ENCODE peak calls at places on chromosomes 5 and 9, in nine cellular contexts. G is body of pancreas, Z is fibroblast of mammary gland, E is H9, C is left lung, U is tibial artery, Q is foreskin fibroblast, F is stomach, O is progenitor cell of endocrine pancreas. K is an unnamed sample.

GRCh38 chr9:82736126-82736525 is 326.8 kb downstream of the RASEF start:
- DNase-seq in U (no peak), O (no peak), E (no peak), G (no peak), F (no peak), Q (no peak), C (no peak), Z (no peak), K (no peak)

GRCh38 chr9:79224672-79225433 is 346.9 kb upstream of the TLE4 start:
- DNase-seq in Q (peak; percentile 91), C (no peak), F (no peak), O (no peak), G (no peak), Z (peak; percentile 89), E (no peak), U (no peak), K (no peak)

GRCh38 chr5:116947691-116948528 is 373.3 kb upstream of the SEMA6A start:
- DNase-seq in U (no peak), F (peak; percentile 80), C (no peak), G (peak; percentile 69), Q (no peak), Z (peak; percentile 14), E (peak; percentile 96), O (no peak), K (peak; percentile 56)

GRCh38 chr9:34547960-34548603 is 25.3 kb upstream of the ENHO start:
- DNase-seq in Q (peak; percentile 65), C (no peak), Z (peak; percentile 47), E (peak; percentile 83), F (peak; percentile 70), O (peak; percentile 71), G (peak; percentile 87), U (peak; percentile 81), K (peak; percentile 72)

GRCh38 chr9:114006155-114006550 is 71.9 kb downstream of the AMBP start:
- DNase-seq in E (peak; percentile 5), C (no peak), Z (no peak), O (peak; percentile 2), U (peak; percentile 51), F (no peak), Q (no peak), G (no peak), K (no peak)

GRCh38 chr5:16546712-16547111 is 70.1 kb downstream of the RETREG1 start:
- DNase-seq in Q (no peak), F (no peak), O (no peak), C (no peak), U (no peak), Z (no peak), G (no peak), E (no peak), K (no peak)

GRCh38 chr5:73464016-73464745 is 15.6 kb upstream of the FOXD1 start:
- DNase-seq in C (no peak), O (no peak), F (no peak), Z (peak; percentile 33), E (no peak), G (no peak), U (no peak), Q (peak; percentile 30), K (no peak)

GRCh38 chr5:151642472-151643140 is 44.1 kb downstream of the SPARC start:
- DNase-seq in C (no peak), Z (no peak), F (no peak), Q (no peak), E (no peak), O (no peak), G (no peak), U (no peak), K (peak; percentile 55)

GRCh38 chr5:669111-669841 is 23.9 kb downstream of the TPPP start:
- DNase-seq in Q (no peak), C (peak; percentile 78), F (peak; percentile 50), U (peak; percentile 62), E (peak; percentile 73), G (no peak), O (no peak), Z (no peak), K (peak; percentile 44)

GRCh38 chr5:40666657-40667056 is 13.1 kb upstream of the PTGER4 start:
- DNase-seq in C (no peak), E (no peak), O (no peak), G (no peak), U (no peak), F (no peak), Z (no peak), Q (no peak), K (no peak)

DNA sequence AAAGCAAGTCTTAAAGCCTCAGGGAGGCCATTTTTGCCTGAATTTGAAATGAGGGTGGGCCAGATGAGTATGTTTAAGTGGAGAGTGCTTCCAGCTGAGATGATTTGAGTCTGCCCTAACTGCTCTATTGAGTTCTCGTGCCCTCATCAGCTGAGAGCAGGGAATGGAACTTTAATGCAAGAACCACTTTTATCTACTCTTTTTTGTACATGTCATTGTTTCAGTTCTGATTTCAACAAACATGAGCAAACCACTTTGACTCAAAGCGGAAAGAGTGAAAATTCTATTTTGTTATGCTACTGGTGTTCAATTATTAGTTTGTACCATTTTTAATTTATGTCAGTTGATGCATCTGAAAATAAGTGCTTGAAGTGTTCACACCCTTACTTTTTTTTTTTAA is 35.8 kb downstream of the DCAF10 start:
- DNase-seq in Q (no peak), F (no peak), C (no peak), Z (no peak), O (no peak), G (no peak), U (no peak), E (no peak), K (no peak)
- TF ChIP-seq CTCF in Q (no peak), F (no peak), C (no peak), Z (no peak), O (no peak), G (no peak), U (no peak), E (no peak), K (no peak)

GRCh38 chr5:138051441-138052296 is 18.8 kb upstream of the FAM13B start:
- DNase-seq in E (no peak), U (no peak), Z (no peak), Q (no peak), O (no peak), F (peak; percentile 33), C (no peak), G (peak; percentile 86), K (no peak)
- TF ChIP-seq CTCF in E (no peak), U (no peak), Z (no peak), Q (no peak), O (no peak), F (no peak), C (no peak), G (no peak), K (no peak)

GRCh38 chr5:150479416-150479815 is 28.5 kb upstream of the NDST1 start:
- DNase-seq in Z (no peak), C (no peak), Q (no peak), E (no peak), U (no peak), G (no peak), F (no peak), O (no peak), K (no peak)

GRCh38 chr5:150468206-150468605 is 18.7 kb upstream of the RPS14 start:
- DNase-seq in Q (no peak), G (no peak), O (no peak), C (no peak), F (no peak), Z (no peak), E (no peak), U (no peak), K (no peak)

GRCh38 chr5:150469718-150470470 is 20.4 kb upstream of the RPS14 start:
- DNase-seq in Z (peak; percentile 97), Q (peak; percentile 93), E (no peak), O (no peak), F (no peak), G (no peak), C (no peak), U (no peak), K (no peak)

DNA sequence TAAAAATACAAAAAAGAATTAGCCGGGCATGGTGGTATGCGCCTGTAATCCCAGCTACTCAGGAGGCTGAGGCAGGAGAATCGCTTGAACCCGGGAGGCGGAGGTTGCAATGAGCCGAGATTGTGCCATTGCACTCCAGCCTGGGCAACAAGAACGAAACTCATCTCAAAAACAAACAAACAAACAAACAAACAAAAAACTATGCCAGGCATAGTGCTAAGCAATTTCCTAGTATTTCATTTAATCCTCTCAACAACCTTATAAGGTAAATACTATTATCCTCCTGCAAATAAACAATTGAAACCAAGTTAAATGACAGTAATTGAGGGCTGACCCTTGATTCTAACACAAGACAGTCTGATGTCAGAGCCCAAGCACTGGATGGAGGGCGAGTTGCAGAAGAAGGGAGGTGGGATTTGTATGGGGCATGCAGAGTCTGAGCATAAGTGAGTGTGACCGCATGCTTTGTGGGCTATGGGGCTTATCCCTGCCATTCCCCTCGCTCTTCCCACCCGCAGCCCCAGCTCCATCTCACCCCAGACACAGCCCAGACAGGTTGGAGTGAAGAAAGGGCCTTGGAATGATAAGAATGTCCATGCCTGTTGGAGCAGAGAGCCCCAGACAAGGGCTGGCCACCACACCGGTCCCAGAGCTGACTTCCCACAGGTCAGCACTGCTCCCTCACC is 24.3 kb upstream of the RPS14 start:
- DNase-seq in Q (no peak), C (no peak), U (no peak), Z (no peak), E (peak; percentile 90), G (no peak), F (no peak), O (no peak), K (no peak)
- TF ChIP-seq CTCF in Q (no peak), C (no peak), U (no peak), Z (no peak), E (no peak), G (no peak), F (no peak), O (no peak), K (no peak)

GRCh38 chr9:38254151-38254550 is 138.4 kb upstream of the ALDH1B1 start:
- DNase-seq in G (no peak), Q (no peak), Z (no peak), O (no peak), U (no peak), F (no peak), E (no peak), C (no peak), K (no peak)

GRCh38 chr9:38255599-38255998 is 136.9 kb upstream of the ALDH1B1 start:
- DNase-seq in E (no peak), G (no peak), O (no peak), F (no peak), Z (no peak), C (no peak), U (no peak), Q (no peak), K (no peak)

GRCh38 chr9:38253200-38253599 is 139.3 kb upstream of the ALDH1B1 start:
- DNase-seq in F (no peak), O (no peak), Q (no peak), Z (no peak), U (no peak), E (no peak), C (no peak), G (no peak), K (no peak)

GRCh38 chr9:38256461-38256860 is 136.0 kb upstream of the ALDH1B1 start:
- DNase-seq in G (no peak), Q (no peak), C (no peak), F (no peak), U (no peak), Z (no peak), E (no peak), O (no peak), K (no peak)

DNA sequence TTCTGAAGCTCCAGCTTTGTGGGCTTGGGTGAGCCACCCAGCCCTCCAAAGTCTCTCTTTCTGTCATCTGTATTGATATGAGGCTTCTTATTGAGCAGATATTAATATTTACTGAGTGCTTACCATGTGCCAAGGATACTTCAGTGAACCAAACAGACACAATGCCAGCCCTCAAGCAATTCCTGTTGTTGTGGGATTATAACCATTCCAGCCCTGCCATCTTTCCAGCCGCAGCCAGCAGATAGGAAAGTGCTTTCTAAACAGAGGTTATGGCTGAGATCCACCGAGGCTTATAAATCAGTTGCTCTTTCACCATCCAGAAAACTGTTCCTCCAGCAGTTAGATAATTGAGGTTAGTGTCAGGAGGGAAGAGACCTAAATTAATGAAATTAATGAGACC is 137.7 kb upstream of the ALDH1B1 start:
- DNase-seq in F (no peak), Q (no peak), C (no peak), E (no peak), U (no peak), Z (no peak), O (no peak), G (no peak), K (no peak)
- TF ChIP-seq CTCF in F (no peak), Q (no peak), C (no peak), E (no peak), U (no peak), Z (no peak), O (no peak), G (no peak), K (no peak)